ENCODE peak calls at places on chromosomes 13 and 19, in nine cellular contexts. V, T, O, Z, R, J, S, H and L are unnamed samples.

GRCh38 chr19:35501684-35502083 is 11.4 kb upstream of the KRTDAP start:
- DNase-seq in V (no peak), T (no peak), O (no peak), Z (no peak), R (no peak), J (no peak), S (no peak), H (no peak), L (no peak)

GRCh38 chr13:22740264-22740663 is 440.5 kb upstream of the SGCG start:
- DNase-seq in V (peak), T (no peak), O (no peak), Z (no peak), R (no peak), J (no peak), S (peak), H (no peak), L (no peak)

GRCh38 chr13:72383646-72384045 is 343.8 kb downstream of the MZT1 start:
- DNase-seq in V (no peak), T (no peak), O (no peak), Z (no peak), R (no peak), J (no peak), S (no peak), H (no peak), L (no peak)

GRCh38 chr19:42277821-42278809 is 9.1 kb downstream of the CIC start:
- DNase-seq in V (no peak), T (no peak), O (no peak), Z (no peak), R (no peak), J (no peak), S (no peak), H (no peak), L (no peak)

GRCh38 chr19:39112338-39112890 is 13.2 kb upstream of the PAK4 start:
- DNase-seq in V (no peak), T (no peak), O (no peak), Z (no peak), R (no peak), J (peak), S (no peak), H (no peak), L (no peak)

GRCh38 chr13:32824671-32825070 is 191.6 kb upstream of the KL start:
- DNase-seq in V (no peak), T (no peak), O (no peak), Z (no peak), R (no peak), J (peak), S (no peak), H (no peak), L (no peak)

GRCh38 chr19:57302020-57302465 is 18.2 kb upstream of the ZNF543 start:
- DNase-seq in V (no peak), T (no peak), O (no peak), Z (no peak), R (no peak), J (peak), S (no peak), H (no peak), L (no peak)

GRCh38 chr19:6060600-6061391 is 49.5 kb downstream of the RFX2 start:
- DNase-seq in V (no peak), T (no peak), O (peak), Z (no peak), R (peak), J (peak), S (no peak), H (no peak), L (no peak)

GRCh38 chr13:50910483-50910805 is 853 bp downstream of the RNASEH2B start:
- DNase-seq in V (peak), T (no peak), O (no peak), Z (no peak), R (no peak), J (peak), S (peak), H (no peak), L (no peak)

GRCh38 chr19:46529622-46530451 is 34.2 kb upstream of the PNMA8B start:
- DNase-seq in V (no peak), T (peak), O (peak), Z (peak), R (peak), J (no peak), S (peak), H (no peak), L (peak)

GRCh38 chr19:20321139-20321656 is 154.2 kb downstream of the ZNF486 start:
- DNase-seq in V (no peak), T (no peak), O (no peak), Z (no peak), R (no peak), J (no peak), S (no peak), H (no peak), L (no peak)

GRCh38 chr13:78881746-78882145 is 222.8 kb upstream of the OBI1 start:
- DNase-seq in V (no peak), T (no peak), O (no peak), Z (no peak), R (no peak), J (no peak), S (no peak), H (no peak), L (no peak)